ENCODE peak calls at places on chromosomes 7 and 10, in six cellular contexts. W is HCT116, Y is K562, G is H1, L is HepG2, Q is SK-N-SH. T is an unnamed sample.

GRCh38 chr7:27551803-27552202 is 110.9 kb downstream of the HIBADH start:
- DNase-seq in W (no peak), L (no peak), Y (no peak), Q (no peak), G (no peak), T (no peak)

GRCh38 chr10:114206902-114207301 is 27.7 kb downstream of the TDRD1 start:
- DNase-seq in Q (no peak), G (no peak), W (no peak), L (no peak), Y (no peak), T (no peak)

GRCh38 chr7:6590645-6591110 is 857 bp downstream of the INTS15 start:
- DNase-seq in L (no peak), W (no peak), Q (no peak), Y (no peak), G (no peak), T (peak)

GRCh38 chr10:69628876-69629275 is 1.2 kb upstream of the FAM241B start:
- DNase-seq in Y (peak), W (no peak), L (no peak), G (no peak), Q (no peak), T (no peak)

GRCh38 chr10:89164080-89164479 is 43.0 kb downstream of the CH25H start:
- DNase-seq in L (no peak), Q (no peak), G (no peak), Y (no peak), W (no peak), T (no peak)

GRCh38 chr7:113608786-113609185 is 310.0 kb downstream of the PPP1R3A start:
- DNase-seq in L (no peak), Q (no peak), Y (no peak), G (no peak), W (no peak), T (no peak)

GRCh38 chr7:132234751-132235150 is 341.5 kb downstream of the PLXNA4 start:
- DNase-seq in G (no peak), Q (no peak), Y (no peak), L (no peak), W (no peak), T (no peak)

GRCh38 chr7:2809903-2810628 is 34.0 kb downstream of the GNA12 start:
- DNase-seq in L (no peak), Q (no peak), Y (no peak), W (no peak), G (no peak), T (no peak)

GRCh38 chr10:121566755-121567154 is 31.5 kb downstream of the FGFR2 start:
- DNase-seq in Y (no peak), Q (no peak), L (no peak), G (no peak), W (no peak), T (no peak)

GRCh38 chr7:44292876-44293560 is 32.4 kb downstream of the CAMK2B start:
- DNase-seq in G (no peak), L (no peak), W (no peak), Q (no peak), Y (no peak), T (no peak)

GRCh38 chr10:44947356-44948152 is 12.0 kb upstream of the RASSF4 start:
- DNase-seq in Y (no peak), W (no peak), L (no peak), G (no peak), Q (no peak), T (no peak)

GRCh38 chr10:17409170-17409733 is 45.1 kb downstream of the ST8SIA6 start:
- DNase-seq in Q (no peak), Y (no peak), L (peak), W (no peak), G (no peak), T (peak)

GRCh38 chr7:46153583-46153950 is 232.5 kb upstream of the IGFBP3 start:
- DNase-seq in Y (no peak), G (no peak), Q (no peak), L (no peak), W (no peak), T (no peak)

GRCh38 chr7:27161214-27161720 is 4.1 kb downstream of the HOXA9 start:
- DNase-seq in L (no peak), Q (no peak), G (no peak), W (no peak), Y (peak), T (no peak)

GRCh38 chr7:3005257-3005656 is 38.4 kb downstream of the CARD11 start:
- DNase-seq in Q (no peak), L (no peak), Y (no peak), W (no peak), G (no peak), T (no peak)

GRCh38 chr10:1365540-1366082 is 309.4 kb downstream of the WDR37 start:
- DNase-seq in G (no peak), Q (no peak), Y (no peak), L (no peak), W (no peak), T (no peak)

GRCh38 chr7:42774436-42774835 is 137.4 kb downstream of the C7orf25 start:
- DNase-seq in G (no peak), W (no peak), L (no peak), Q (no peak), Y (no peak), T (no peak)

GRCh38 chr10:29957887-29958330 is 101.5 kb downstream of the JCAD start:
- DNase-seq in Y (no peak), G (no peak), W (no peak), Q (no peak), L (no peak), T (peak)

GRCh38 chr7:75596727-75597614 is 104.9 kb downstream of the SPDYE5 start:
- DNase-seq in Y (peak), W (no peak), G (no peak), L (no peak), Q (no peak), T (no peak)

GRCh38 chr7:94832051-94832450 is 75.3 kb upstream of the PPP1R9A start:
- DNase-seq in W (no peak), L (no peak), Q (no peak), G (no peak), Y (no peak), T (no peak)

GRCh38 chr7:36984051-36984492 is 259.8 kb upstream of the AOAH start:
- DNase-seq in Y (no peak), Q (no peak), W (no peak), G (no peak), L (peak), T (no peak)

GRCh38 chr7:149750122-149750845 is 23.1 kb downstream of the ZNF467 start:
- DNase-seq in G (no peak), Y (no peak), Q (no peak), L (no peak), W (no peak), T (no peak)

GRCh38 chr7:774161-775109 is 47.4 kb upstream of the PRKAR1B start:
- DNase-seq in W (peak), G (peak), L (no peak), Y (peak), Q (peak), T (peak)

GRCh38 chr7:81264116-81264515 is 345.3 kb upstream of the SEMA3C start:
- DNase-seq in Q (no peak), W (no peak), Y (no peak), G (no peak), L (no peak), T (peak)

GRCh38 chr7:24441331-24442059 is 131.8 kb upstream of the PALS2 start:
- DNase-seq in Y (no peak), W (no peak), L (no peak), G (no peak), Q (no peak), T (no peak)

GRCh38 chr10:60910543-60910942 is 33.4 kb downstream of the RHOBTB1 start:
- DNase-seq in Q (no peak), W (no peak), L (no peak), G (no peak), Y (no peak), T (no peak)

GRCh38 chr10:117241541-117242462 is 888 bp downstream of the SLC18A2 start:
- DNase-seq in G (no peak), L (no peak), W (no peak), Y (no peak), Q (peak), T (peak)

GRCh38 chr10:3090914-3091313 is 23.6 kb downstream of the PFKP start:
- DNase-seq in W (peak), G (no peak), Q (no peak), L (peak), Y (no peak), T (peak)

GRCh38 chr10:103276251-103276936 is 544 bp upstream of the INA start:
- DNase-seq in W (no peak), L (no peak), G (no peak), Y (no peak), Q (peak), T (no peak)

GRCh38 chr7:134777908-134778580 is 1.4 kb upstream of the CALD1 start:
- DNase-seq in G (no peak), Y (no peak), Q (no peak), W (no peak), L (no peak), T (no peak)

GRCh38 chr10:70293169-70293813 is 9.5 kb upstream of the NPFFR1 start:
- DNase-seq in Q (no peak), G (no peak), W (no peak), Y (no peak), L (no peak), T (no peak)

GRCh38 chr10:110458583-110458920 is 39.2 kb upstream of the DUSP5 start:
- DNase-seq in W (no peak), Y (no peak), G (no peak), Q (no peak), L (no peak), T (no peak)

GRCh38 chr10:15254808-15255655 is 86.5 kb upstream of the NMT2 start:
- DNase-seq in Q (no peak), W (no peak), G (no peak), L (no peak), Y (no peak), T (no peak)
- TF ChIP-seq JUND in Q (no peak), W (no peak), G (no peak), L (no peak), Y (no peak), T (no peak)

GRCh38 chr7:103811315-103811714 is 178.1 kb downstream of the RELN start:
- DNase-seq in W (no peak), Q (peak), Y (no peak), G (no peak), L (no peak), T (no peak)

GRCh38 chr7:103813970-103814369 is 175.5 kb downstream of the RELN start:
- DNase-seq in Y (no peak), L (no peak), Q (no peak), G (no peak), W (no peak), T (no peak)

GRCh38 chr7:103809229-103809994 is 180.0 kb downstream of the RELN start:
- DNase-seq in Q (no peak), G (no peak), L (no peak), W (no peak), Y (no peak), T (no peak)

GRCh38 chr7:103810112-103810744 is 179.2 kb downstream of the RELN start:
- DNase-seq in Y (no peak), Q (peak), G (no peak), L (peak), W (no peak), T (no peak)

GRCh38 chr7:103811997-103812396 is 177.5 kb downstream of the RELN start:
- DNase-seq in W (no peak), G (no peak), L (peak), Q (no peak), Y (no peak), T (peak)
- TF ChIP-seq JUND in W (no peak), G (no peak), L (no peak), Q (no peak), Y (no peak), T (no peak)

DNA sequence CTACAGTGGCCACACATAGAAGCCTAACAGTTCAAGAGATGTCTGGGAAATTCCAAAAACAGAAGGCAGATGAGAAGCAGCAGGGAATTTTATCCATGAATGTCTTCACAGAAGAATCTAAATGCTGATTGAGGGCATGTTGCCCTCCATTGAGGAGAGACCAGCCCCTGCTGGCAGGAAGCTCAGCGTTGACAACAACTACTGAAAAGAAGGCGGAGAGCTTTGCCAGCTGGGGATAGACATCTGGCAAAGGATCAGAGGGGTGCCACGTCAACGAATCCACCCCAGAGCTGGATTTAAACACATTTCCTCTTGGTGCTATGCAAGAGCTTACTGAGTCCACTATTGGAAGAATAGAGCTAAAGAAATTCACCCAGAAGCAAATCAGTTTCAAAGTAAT is 64.6 kb downstream of the GRM3 start:
- DNase-seq in L (no peak), W (no peak), G (no peak), Q (no peak), Y (no peak), T (no peak)
- TF ChIP-seq JUND in L (no peak), W (no peak), G (no peak), Q (no peak), Y (no peak), T (no peak)

GRCh38 chr7:143343596-143343995 is 18.9 kb downstream of the FAM131B start:
- DNase-seq in G (no peak), Y (no peak), L (no peak), W (no peak), Q (no peak), T (no peak)

GRCh38 chr7:143346018-143346417 is 16.5 kb downstream of the FAM131B start:
- DNase-seq in Y (no peak), W (no peak), L (no peak), Q (no peak), G (no peak), T (no peak)

GRCh38 chr7:143347950-143348349 is 14.6 kb downstream of the FAM131B start:
- DNase-seq in L (no peak), Y (no peak), W (no peak), Q (no peak), G (no peak), T (no peak)

GRCh38 chr7:143341842-143342241 is 20.7 kb downstream of the FAM131B start:
- DNase-seq in W (no peak), L (no peak), Y (no peak), Q (no peak), G (no peak), T (no peak)

DNA sequence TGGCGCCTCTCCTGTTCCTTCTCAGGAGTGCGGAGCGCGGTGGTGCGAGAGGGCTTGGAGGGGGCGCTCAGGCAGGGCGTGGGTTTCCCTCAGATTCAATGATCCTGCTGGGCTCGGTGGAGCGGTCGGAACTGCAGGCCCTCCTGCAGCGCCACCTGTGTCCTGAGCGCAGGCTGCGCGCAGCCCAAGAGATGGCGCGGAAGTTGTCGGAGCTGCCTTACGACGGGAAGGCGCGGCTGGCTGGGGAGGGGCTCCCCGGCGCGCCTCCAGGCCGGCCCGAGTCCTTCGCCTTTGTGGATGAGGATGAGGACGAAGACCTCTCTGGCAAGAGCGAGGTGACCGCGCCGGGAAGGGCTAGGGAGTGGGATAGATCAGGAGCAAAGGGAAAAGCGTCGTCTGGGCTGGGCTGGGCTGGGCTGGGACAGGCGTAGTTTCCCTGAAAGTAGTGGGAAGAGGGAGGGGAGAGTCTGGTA is 17.0 kb downstream of the FAM131B start:
- DNase-seq in Q (peak), W (peak), L (no peak), G (peak), Y (peak), T (no peak)
- TF ChIP-seq JUND in Q (no peak), W (no peak), L (no peak), G (no peak), Y (peak), T (no peak)

DNA sequence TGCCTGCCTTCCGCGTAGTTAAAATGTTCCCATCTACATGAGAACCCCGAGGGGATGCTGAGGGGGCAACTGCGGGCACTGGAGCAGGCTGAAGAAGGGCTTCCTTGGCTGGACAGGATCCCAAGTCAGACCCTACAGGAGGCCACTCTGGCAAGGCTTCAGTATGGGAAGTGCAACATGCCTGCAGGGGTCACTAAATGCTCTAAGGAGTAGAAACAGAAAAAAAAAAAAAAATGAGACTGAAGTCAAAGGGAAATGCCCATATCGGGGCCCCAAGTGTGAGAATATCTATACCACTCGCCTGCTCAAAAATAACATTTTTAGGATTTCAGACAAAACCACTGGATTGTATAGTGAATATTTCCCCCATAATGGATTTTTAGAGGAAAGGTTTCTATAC is 33.5 kb downstream of the FAM204A start:
- DNase-seq in L (no peak), G (no peak), W (no peak), Y (no peak), Q (no peak), T (no peak)
- TF ChIP-seq JUND in L (no peak), G (no peak), W (no peak), Y (no peak), Q (no peak), T (no peak)

GRCh38 chr7:30136339-30136738 is 1.6 kb downstream of the MTURN start:
- DNase-seq in Y (peak), L (no peak), G (no peak), W (no peak), Q (no peak), T (no peak)

GRCh38 chr7:30135271-30135550 is 425 bp downstream of the MTURN start:
- DNase-seq in Q (peak), W (no peak), L (no peak), Y (peak), G (no peak), T (no peak)

GRCh38 chr7:30136743-30137485 is 2.1 kb downstream of the MTURN start:
- DNase-seq in Y (no peak), G (no peak), L (no peak), W (no peak), Q (no peak), T (no peak)

GRCh38 chr7:30134523-30135270 is at the start of gene MTURN:
- DNase-seq in Y (peak), Q (peak), L (peak), G (peak), W (peak), T (peak)

GRCh38 chr7:30135551-30136271 is 925 bp downstream of the MTURN start:
- DNase-seq in G (no peak), Y (peak), W (no peak), L (peak), Q (peak), T (peak)
- TF ChIP-seq JUND in G (no peak), Y (no peak), W (no peak), L (no peak), Q (no peak), T (no peak)

GRCh38 chr7:20742913-20743312 is 43.8 kb downstream of the SP8 start:
- DNase-seq in G (no peak), L (no peak), Q (no peak), W (no peak), Y (no peak), T (no peak)

GRCh38 chr7:20741801-20742200 is 44.9 kb downstream of the SP8 start:
- DNase-seq in Q (no peak), W (no peak), Y (no peak), G (no peak), L (no peak), T (no peak)

GRCh38 chr7:20738517-20739481 is 47.9 kb downstream of the SP8 start:
- DNase-seq in Q (no peak), Y (no peak), L (peak), G (no peak), W (no peak), T (no peak)

GRCh38 chr7:20735346-20736065 is 51.2 kb downstream of the SP8 start:
- DNase-seq in L (no peak), Y (no peak), G (no peak), Q (no peak), W (no peak), T (no peak)

GRCh38 chr7:20737840-20738448 is 48.7 kb downstream of the SP8 start:
- DNase-seq in Y (no peak), W (no peak), Q (no peak), L (peak), G (no peak), T (no peak)
- TF ChIP-seq JUND in Y (no peak), W (no peak), Q (no peak), L (no peak), G (no peak), T (no peak)

DNA sequence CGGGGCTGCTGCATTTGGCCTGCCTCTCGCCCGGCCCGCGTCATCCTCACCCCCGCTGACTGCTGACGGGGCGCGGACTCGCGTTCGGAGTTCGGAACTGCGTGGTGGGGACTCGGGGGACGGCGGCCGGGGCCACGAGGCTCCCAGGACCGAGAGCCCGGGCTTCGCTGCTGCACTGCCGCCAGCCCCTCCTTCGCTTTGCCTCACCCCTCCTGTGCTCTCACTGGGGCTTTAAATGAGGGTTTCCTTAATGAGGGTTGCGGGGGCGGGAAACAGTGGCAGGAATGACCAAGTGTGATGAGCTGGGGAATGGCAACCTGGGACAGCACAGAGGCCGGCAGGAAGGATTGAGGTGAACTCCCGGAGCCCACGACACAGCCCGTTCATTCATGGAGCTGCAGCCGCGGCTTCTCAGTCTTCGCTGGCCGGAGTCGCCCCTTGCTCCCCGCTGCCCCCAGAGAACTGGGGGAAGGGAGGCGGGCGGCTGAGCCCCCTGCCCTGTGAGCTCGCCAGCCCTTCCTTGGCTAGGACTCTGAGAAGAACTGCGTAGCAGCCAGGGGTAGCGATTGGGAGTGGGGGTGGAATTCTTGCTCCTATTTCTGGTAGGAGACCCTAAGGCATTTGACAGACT is 1.5 kb upstream of the LRRC4 start:
- DNase-seq in W (no peak), Y (no peak), L (no peak), Q (no peak), G (no peak), T (no peak)
- TF ChIP-seq JUND in W (no peak), Y (no peak), L (no peak), Q (no peak), G (no peak), T (no peak)

GRCh38 chr7:47266131-47266706 is 315.7 kb downstream of the TNS3 start:
- DNase-seq in W (peak), G (peak), L (peak), Y (peak), Q (peak), T (peak)
- TF ChIP-seq JUND in W (no peak), G (no peak), L (no peak), Y (no peak), Q (no peak), T (no peak)

GRCh38 chr7:114645451-114645850 is 230.8 kb downstream of the FOXP2 start:
- DNase-seq in G (no peak), W (no peak), Y (no peak), L (no peak), Q (no peak), T (no peak)
- TF ChIP-seq JUND in G (no peak), W (no peak), Y (no peak), L (no peak), Q (no peak), T (no peak)

T was measured in T47D.